ENCODE peak calls at places on chromosome 14, in seven cellular contexts. V is mesenchymal stem cell, S is neuronal stem cell, O is trophoblast cell, W is H9, T is mesendoderm, H is H1. F is an unnamed sample.

GRCh38 chr14:64971890-64972785 is at the start of gene RAB15:
- DNase-seq in V (peak; percentile 24), S (no peak), O (peak; percentile 49), W (no peak), T (no peak), H (no peak), F (peak; percentile 6)

GRCh38 chr14:74018029-74018703 is 922 bp downstream of the ENTPD5 start:
- DNase-seq in V (peak; percentile 76), S (no peak), O (no peak), W (no peak), T (no peak), H (no peak), F (peak; percentile 64)

GRCh38 chr14:23141706-23142467 is 22.8 kb upstream of the CEBPE start:
- DNase-seq in V (peak; percentile 31), S (no peak), O (peak; percentile 88), W (no peak), T (peak; percentile 71), H (no peak), F (peak; percentile 24)

GRCh38 chr14:61562321-61563161 is 132.8 kb upstream of the HIF1A start:
- DNase-seq in V (peak; percentile 100), S (no peak), O (peak; percentile 85), W (no peak), T (no peak), H (no peak), F (peak; percentile 100)

GRCh38 chr14:72554401-72554800 is 339.5 kb downstream of the DPF3 start:
- DNase-seq in V (no peak), S (no peak), O (no peak), W (no peak), T (no peak), H (no peak), F (no peak)

GRCh38 chr14:22039938-22040780 is 366.5 kb upstream of the OR4E1 start:
- DNase-seq in V (peak; percentile 1), S (no peak), O (no peak), W (no peak), T (peak; percentile 8), H (no peak), F (no peak)

GRCh38 chr14:54291491-54292191 is 105.2 kb upstream of the CDKN3 start:
- DNase-seq in V (peak; percentile 58), S (peak; percentile 18), O (no peak), W (peak; percentile 54), T (peak; percentile 94), H (peak; percentile 51), F (no peak)

GRCh38 chr14:76337619-76338545 is 38.1 kb upstream of the ESRRB start:
- DNase-seq in V (no peak), S (no peak), O (no peak), W (no peak), T (no peak), H (no peak), F (no peak)

GRCh38 chr14:59919582-59920377 is at the start of gene LRRC9:
- DNase-seq in V (peak; percentile 55), S (peak; percentile 87), O (peak; percentile 96), W (peak; percentile 98), T (peak; percentile 99), H (peak; percentile 89), F (no peak)

DNA sequence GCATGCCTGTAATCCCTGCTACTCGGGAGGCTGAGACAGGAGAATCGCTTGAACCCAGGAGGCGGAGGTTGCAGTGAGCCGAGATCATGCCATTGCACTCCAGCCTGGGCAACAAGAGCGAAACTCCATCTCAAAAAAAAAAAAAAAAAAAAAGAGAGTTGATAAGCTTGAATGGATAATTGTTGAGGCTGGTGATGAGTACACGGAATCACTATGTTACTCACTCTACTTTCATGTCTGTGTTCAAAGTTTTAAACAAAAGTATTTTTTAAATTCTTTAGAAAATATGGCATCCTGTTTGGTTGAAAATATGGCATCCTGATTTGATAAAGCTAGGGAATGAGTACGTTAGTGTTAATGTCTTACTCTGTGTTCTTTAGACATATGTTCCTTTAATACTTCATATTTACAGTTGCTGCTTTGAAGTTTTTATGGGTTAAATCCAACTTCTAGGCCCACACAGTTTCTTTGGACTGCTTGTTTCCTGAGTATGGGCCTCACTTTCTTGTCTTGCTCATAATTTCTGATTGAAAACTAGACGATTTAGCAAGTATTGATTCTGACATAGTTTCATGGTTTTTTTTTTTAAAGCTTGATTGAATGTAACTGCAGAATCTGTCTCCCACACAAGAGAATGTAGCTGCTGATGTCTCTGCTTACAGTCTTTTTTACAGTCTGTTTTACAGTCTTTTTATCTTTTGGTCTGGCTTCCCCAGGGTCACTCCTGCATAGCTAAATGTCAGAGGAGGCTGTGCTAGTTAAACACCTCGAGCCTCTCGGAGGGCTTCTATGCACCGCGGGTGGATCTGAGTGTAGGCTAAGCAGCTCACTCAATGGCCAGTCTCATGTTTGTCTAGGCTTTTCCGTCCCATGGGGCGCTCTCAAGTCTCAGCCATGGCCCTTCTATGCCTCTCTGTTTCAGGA is 14.1 kb upstream of the FBLN5 start:
- DNase-seq in V (no peak), S (no peak), O (no peak), W (no peak), T (no peak), H (no peak), F (no peak)
- H3K4ac ChIP-seq in V (no peak overlapping the region), S (no peak overlapping the region), O (no peak overlapping the region), W (no peak overlapping the region), T (no peak overlapping the region), H (no peak overlapping the region), F (no peak overlapping the region)

DNA sequence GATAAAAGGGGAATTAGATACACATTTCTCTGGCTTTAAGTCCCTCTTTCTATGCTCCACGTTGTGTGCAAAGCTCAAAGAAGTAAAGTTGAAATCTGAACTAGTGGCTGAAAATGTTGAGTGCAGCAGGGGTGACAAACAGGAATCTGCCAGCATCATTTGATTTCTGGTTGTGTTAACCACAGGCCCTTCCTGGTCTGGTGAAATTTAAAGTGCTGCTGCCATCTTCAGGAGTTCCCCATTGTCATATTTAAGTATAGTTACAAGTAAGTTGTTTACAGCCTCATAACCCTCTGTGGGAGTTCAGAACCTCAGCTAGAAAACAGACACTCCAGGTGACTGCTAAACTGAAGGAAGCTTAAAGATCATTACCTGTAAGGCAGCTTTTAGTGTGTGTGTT is 90.9 kb upstream of the CCDC196 start:
- DNase-seq in V (no peak), S (no peak), O (no peak), W (no peak), T (peak; percentile 29), H (no peak), F (no peak)
- H3K4ac ChIP-seq in V (no peak overlapping the region), S (no peak overlapping the region), O (no peak overlapping the region), W (no peak overlapping the region), T (no peak overlapping the region), H (no peak overlapping the region), F (no peak overlapping the region)

DNA sequence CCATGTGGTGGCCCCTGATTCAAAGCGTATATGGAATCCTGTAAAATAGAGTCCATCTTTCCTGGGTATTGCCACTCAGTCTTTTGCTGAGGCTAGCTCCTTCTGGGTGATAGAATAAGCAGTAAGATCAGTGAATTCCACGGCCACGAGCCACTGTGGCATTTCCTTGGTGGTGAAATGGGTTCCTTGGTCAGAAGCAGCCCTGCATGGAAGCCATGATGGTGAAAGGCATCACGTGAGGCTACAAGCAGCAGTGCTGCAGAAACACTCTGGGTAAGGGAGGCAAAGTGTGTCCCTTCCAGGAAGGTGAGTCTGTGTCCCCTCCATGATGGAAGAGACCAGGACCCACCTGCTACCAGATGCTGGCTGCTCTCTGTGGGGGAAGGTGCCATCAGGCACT is 19.6 kb downstream of the TNFAIP2 start:
- DNase-seq in V (no peak), S (no peak), O (peak; percentile 54), W (no peak), T (no peak), H (no peak), F (no peak)
- H3K4ac ChIP-seq in V (no peak overlapping the region), S (no peak overlapping the region), O (no peak overlapping the region), W (no peak overlapping the region), T (no peak overlapping the region), H (no peak overlapping the region), F (peak overlapping the region; percentile 71)

GRCh38 chr14:50758945-50759344 is 72.0 kb downstream of the NIN start:
- DNase-seq in V (peak; percentile 38), S (no peak), O (no peak), W (no peak), T (no peak), H (no peak), F (no peak)
- H3K4ac ChIP-seq in V (no peak overlapping the region), S (no peak overlapping the region), O (no peak overlapping the region), W (no peak overlapping the region), T (no peak overlapping the region), H (no peak overlapping the region), F (no peak overlapping the region)

DNA sequence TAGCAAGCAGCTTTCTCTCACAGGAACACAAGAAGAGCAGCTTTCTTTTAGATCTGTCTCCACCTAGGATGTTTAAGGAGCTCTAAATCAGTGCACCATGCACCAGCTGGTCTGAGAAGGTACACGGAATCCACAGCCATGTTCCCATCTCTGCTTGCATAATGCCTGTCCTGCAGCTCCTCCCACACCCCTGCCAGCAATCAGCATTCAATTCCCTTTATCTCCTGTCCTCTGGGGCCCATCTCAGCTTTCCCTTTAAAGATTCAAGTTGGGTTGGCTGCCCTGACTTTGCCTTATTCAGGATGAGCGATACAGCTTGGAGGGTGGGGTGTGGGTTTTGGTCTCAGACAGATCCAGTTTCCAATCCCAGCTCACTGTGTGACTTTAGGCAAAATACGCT is 826.3 kb downstream of the BCL11B start:
- DNase-seq in V (no peak), S (no peak), O (no peak), W (no peak), T (peak; percentile 89), H (no peak), F (no peak)
- H3K4ac ChIP-seq in V (no peak overlapping the region), S (no peak overlapping the region), O (no peak overlapping the region), W (no peak overlapping the region), T (peak overlapping the region; percentile 79), H (no peak overlapping the region), F (no peak overlapping the region)

GRCh38 chr14:86363576-86363975 is 833.6 kb downstream of the FLRT2 start:
- DNase-seq in V (no peak), S (no peak), O (no peak), W (peak; percentile 35), T (no peak), H (no peak), F (no peak)
- H3K4ac ChIP-seq in V (no peak overlapping the region), S (no peak overlapping the region), O (no peak overlapping the region), W (no peak overlapping the region), T (no peak overlapping the region), H (no peak overlapping the region), F (no peak overlapping the region)

F was measured in IMR-90.